ENCODE peak calls at places on chromosomes 1 and 21, in seven cellular contexts. F, M, A, K, J, O and S are unnamed samples.
A peak's percentile ranks its signal among the peaks of the same experiment; 100 is the strongest.

GRCh38 chr21:34881894-34882371 is 167.2 kb downstream of the RUNX1 start:
- DNase-seq in F (peak; percentile 90), O (no peak), K (no peak), A (no peak), M (no peak), J (peak; percentile 82), S (peak; percentile 96)

GRCh38 chr1:12436817-12437599 is 181.0 kb downstream of the DHRS3 start:
- DNase-seq in F (peak; percentile 79), K (no peak), M (no peak), J (peak; percentile 72), A (no peak), O (no peak), S (no peak)

GRCh38 chr21:45513003-45513706 is 29.1 kb downstream of the SLC19A1 start:
- DNase-seq in F (no peak), A (no peak), M (peak; percentile 52), J (no peak), O (no peak), K (no peak), S (no peak)

GRCh38 chr1:34865981-34866761 is 6.6 kb upstream of the SMIM12 start:
- DNase-seq in K (peak; percentile 44), M (no peak), J (peak; percentile 91), F (peak; percentile 65), A (peak; percentile 99), O (peak; percentile 93), S (no peak)

GRCh38 chr1:115647000-115647399 is 5.2 kb downstream of the VANGL1 start:
- DNase-seq in A (no peak), O (no peak), K (no peak), J (no peak), M (no peak), F (peak; percentile 26), S (no peak)

GRCh38 chr1:111513410-111514020 is 10.1 kb upstream of the ADORA3 start:
- DNase-seq in K (peak; percentile 59), J (peak; percentile 31), M (no peak), F (no peak), O (no peak), A (no peak), S (no peak)

GRCh38 chr1:223001653-223002634 is 141.1 kb downstream of the TLR5 start:
- DNase-seq in F (no peak), J (peak; percentile 59), O (no peak), K (no peak), A (no peak), M (no peak), S (no peak)

GRCh38 chr1:24562625-24563024 is 6.7 kb downstream of the NCMAP start:
- DNase-seq in F (no peak), A (no peak), J (no peak), O (peak; percentile 54), M (no peak), K (no peak), S (no peak)

GRCh38 chr1:153932593-153933131 is 9.9 kb upstream of the GATAD2B start:
- DNase-seq in A (no peak), M (no peak), O (no peak), F (no peak), K (no peak), J (no peak), S (no peak)

GRCh38 chr1:115251856-115252255 is 86.2 kb downstream of the NGF start:
- DNase-seq in K (no peak), J (peak; percentile 94), O (no peak), F (peak; percentile 91), A (no peak), M (no peak), S (no peak)

GRCh38 chr21:37450385-37451044 is 83.9 kb downstream of the DYRK1A start:
- DNase-seq in K (no peak), M (no peak), A (no peak), F (peak; percentile 32), J (peak; percentile 52), O (no peak), S (peak; percentile 23)

GRCh38 chr1:4585216-4585615 is 69.2 kb upstream of the AJAP1 start:
- DNase-seq in J (no peak), M (no peak), A (peak; percentile 79), O (peak; percentile 54), K (no peak), F (no peak), S (no peak)

GRCh38 chr1:91575909-91576519 is 75.4 kb downstream of the CDC7 start:
- DNase-seq in A (no peak), O (no peak), K (no peak), F (no peak), J (peak; percentile 30), M (no peak), S (no peak)

GRCh38 chr1:248696775-248697174 is 5.8 kb downstream of the OR14I1 start:
- DNase-seq in F (no peak), M (no peak), O (no peak), K (no peak), A (no peak), J (no peak), S (no peak)

GRCh38 chr1:234672349-234673135 is 62.6 kb upstream of the IRF2BP2 start:
- DNase-seq in A (peak; percentile 38), M (no peak), O (no peak), F (no peak), K (no peak), J (no peak), S (no peak)

GRCh38 chr1:206593351-206593925 is 18.8 kb downstream of the EIF2D start:
- DNase-seq in J (no peak), M (no peak), O (no peak), F (no peak), K (no peak), A (peak; percentile 37), S (no peak)

GRCh38 chr1:221743416-221744208 is 1.7 kb upstream of the DUSP10 start:
- DNase-seq in M (no peak), F (peak; percentile 51), K (no peak), A (no peak), J (no peak), O (no peak), S (no peak)

GRCh38 chr1:153805042-153805745 is 30.0 kb downstream of the SLC27A3 start:
- DNase-seq in F (peak; percentile 68), A (peak; percentile 74), K (no peak), O (no peak), J (peak; percentile 96), M (no peak), S (peak; percentile 94)

GRCh38 chr1:86868477-86868876 is 45.4 kb downstream of the SELENOF start:
- DNase-seq in M (no peak), F (peak; percentile 15), A (no peak), J (no peak), K (no peak), O (no peak), S (peak; percentile 15)

GRCh38 chr1:228089520-228090380 is 7.2 kb downstream of the ARF1 start:
- DNase-seq in F (no peak), O (no peak), A (no peak), J (no peak), K (no peak), M (no peak), S (no peak)